ENCODE peak calls at places on chromosomes 6 and 20, in four cellular contexts. S is HuH-7.5; F is activated CD8-positive, alpha-beta memory T cell treated with anti-CD3 and anti-CD28 coated beads, Interleukin-2, amount 50 U/mL, for 4 hours; M is cardiac fibroblast. R is an unnamed sample.

GRCh38 chr20:62760536-62761057 is 35.7 kb upstream of the MRGBP start:
- DNase-seq in F (no peak), S (no peak), M (no peak), R (no peak)

GRCh38 chr6:139549561-139550070 is 175.2 kb upstream of the CITED2 start:
- DNase-seq in S (no peak), F (no peak), M (peak), R (no peak)

GRCh38 chr6:35299674-35300073 is 2.1 kb downstream of the DEF6 start:
- DNase-seq in M (no peak), S (no peak), F (no peak), R (no peak)

GRCh38 chr6:79613912-79614311 is 17.2 kb upstream of the SH3BGRL2 start:
- DNase-seq in F (no peak), S (no peak), M (no peak), R (no peak)

GRCh38 chr6:30312266-30312665 is 14.5 kb upstream of the TRIM39 start:
- DNase-seq in F (no peak), S (no peak), M (no peak), R (no peak)

GRCh38 chr20:57802877-57803717 is 93.3 kb upstream of the PMEPA1 start:
- DNase-seq in F (no peak), M (no peak), S (no peak), R (no peak)

GRCh38 chr6:166512567-166512966 is 73.9 kb downstream of the RAMACL start:
- DNase-seq in S (no peak), M (no peak), F (peak), R (no peak)

GRCh38 chr20:24667689-24668383 is 198.4 kb downstream of the SYNDIG1 start:
- DNase-seq in S (no peak), M (no peak), F (no peak), R (no peak)